ENCODE peak calls at places on chromosomes 11 and 22, in nine cellular contexts. K is body of pancreas, C is prostate gland, R is mesendoderm, G is BJ, I is AG04450, T is A549, J is astrocyte of the cerebellum, O is GM23338. W is an unnamed sample.

GRCh38 chr11:12845739-12846358 is 163.3 kb upstream of the RASSF10 start:
- DNase-seq in K (peak), C (peak), R (peak), G (no peak), I (peak), T (peak), J (no peak), O (peak), W (peak)

GRCh38 chr11:83006877-83007330 is 64.8 kb downstream of the RAB30 start:
- DNase-seq in K (peak), C (peak), R (no peak), G (no peak), I (no peak), T (no peak), J (no peak), O (no peak), W (peak)

GRCh38 chr22:26992556-26992955 is 335.2 kb downstream of the MIAT start:
- DNase-seq in K (no peak), C (no peak), R (no peak), G (no peak), I (no peak), T (no peak), J (no peak), O (no peak), W (no peak)

GRCh38 chr11:79249341-79249993 is 191.4 kb downstream of the TENM4 start:
- DNase-seq in K (no peak), C (no peak), R (no peak), G (no peak), I (no peak), T (peak), J (no peak), O (no peak), W (peak)

GRCh38 chr11:6403539-6403938 is 13.3 kb downstream of the SMPD1 start:
- DNase-seq in K (no peak), C (no peak), R (no peak), G (no peak), I (no peak), T (no peak), J (no peak), O (no peak), W (no peak)

GRCh38 chr11:67255353-67255752 is 10.9 kb upstream of the GRK2 start:
- DNase-seq in K (no peak), C (no peak), R (no peak), G (no peak), I (no peak), T (no peak), J (no peak), O (no peak), W (no peak)

GRCh38 chr22:25365491-25366261 is 146.2 kb downstream of the CRYBB2 start:
- DNase-seq in K (no peak), C (no peak), R (no peak), G (no peak), I (no peak), T (no peak), J (no peak), O (no peak), W (no peak)

GRCh38 chr11:15157181-15157580 is 42.5 kb downstream of the INSC start:
- DNase-seq in K (no peak), C (no peak), R (no peak), G (peak), I (no peak), T (no peak), J (peak), O (no peak), W (peak)

GRCh38 chr22:36285017-36285416 is 32.1 kb downstream of the APOL1 start:
- DNase-seq in K (no peak), C (no peak), R (no peak), G (no peak), I (no peak), T (no peak), J (no peak), O (no peak), W (no peak)

GRCh38 chr11:118078972-118079411 is 2.1 kb downstream of the TMPRSS4 start:
- DNase-seq in K (no peak), C (no peak), R (no peak), G (no peak), I (no peak), T (no peak), J (no peak), O (no peak), W (no peak)

GRCh38 chr11:16895306-16895705 is 118.9 kb downstream of the PLEKHA7 start:
- DNase-seq in K (no peak), C (no peak), R (no peak), G (no peak), I (no peak), T (no peak), J (no peak), O (no peak), W (no peak)

GRCh38 chr11:70915158-70915795 is 337.1 kb downstream of the SHANK2 start:
- DNase-seq in K (no peak), C (no peak), R (no peak), G (no peak), I (no peak), T (no peak), J (no peak), O (no peak), W (no peak)

GRCh38 chr11:100515087-100515486 is 172.0 kb upstream of the ARHGAP42 start:
- DNase-seq in K (no peak), C (no peak), R (peak), G (peak), I (peak), T (peak), J (peak), O (peak), W (peak)

GRCh38 chr11:64165482-64165841 is 451 bp downstream of the MACROD1 start:
- DNase-seq in K (peak), C (no peak), R (no peak), G (no peak), I (no peak), T (peak), J (no peak), O (no peak), W (no peak)

GRCh38 chr11:108788565-108789199 is 123.8 kb downstream of the DDX10 start:
- DNase-seq in K (no peak), C (no peak), R (peak), G (no peak), I (no peak), T (peak), J (peak), O (peak), W (peak)

GRCh38 chr22:44403930-44404329 is 91.2 kb upstream of the SHISAL1 start:
- DNase-seq in K (no peak), C (no peak), R (no peak), G (no peak), I (no peak), T (no peak), J (no peak), O (no peak), W (no peak)

GRCh38 chr11:3840870-3841425 is at the start of gene RHOG:
- DNase-seq in K (peak), C (peak), R (peak), G (no peak), I (peak), T (peak), J (no peak), O (peak), W (peak)

GRCh38 chr11:32152821-32153220 is 61.9 kb downstream of the RCN1 start:
- DNase-seq in K (no peak), C (no peak), R (no peak), G (no peak), I (no peak), T (no peak), J (no peak), O (no peak), W (no peak)

GRCh38 chr11:128772814-128773213 is 78.9 kb downstream of the FLI1 start:
- DNase-seq in K (peak), C (no peak), R (no peak), G (no peak), I (no peak), T (no peak), J (no peak), O (no peak), W (no peak)

GRCh38 chr11:3964056-3964455 is 108.6 kb downstream of the STIM1 start:
- DNase-seq in K (no peak), C (no peak), R (no peak), G (no peak), I (no peak), T (no peak), J (no peak), O (no peak), W (no peak)

GRCh38 chr22:32803020-32803758 is 1.7 kb downstream of the TIMP3 start:
- DNase-seq in K (no peak), C (no peak), R (peak), G (no peak), I (no peak), T (no peak), J (no peak), O (no peak), W (peak)

GRCh38 chr11:1478544-1478943 is 8.0 kb downstream of the MOB2 start:
- DNase-seq in K (no peak), C (no peak), R (no peak), G (no peak), I (no peak), T (no peak), J (no peak), O (no peak), W (no peak)

GRCh38 chr11:9568854-9569587 is 4.4 kb upstream of the WEE1 start:
- DNase-seq in K (peak), C (peak), R (peak), G (peak), I (peak), T (peak), J (peak), O (peak), W (peak)
- H3K4me3 ChIP-seq in K (no peak), C (peak), R (no peak), G (no peak), I (no peak), T (peak), J (no peak), O (peak), W (peak)

GRCh38 chr11:69040581-69041260 is 8.0 kb upstream of the TPCN2 start:
- DNase-seq in K (no peak), C (no peak), R (peak), G (peak), I (peak), T (no peak), J (peak), O (no peak), W (peak)

GRCh38 chr11:69041516-69041915 is 7.2 kb upstream of the TPCN2 start:
- DNase-seq in K (no peak), C (no peak), R (peak), G (no peak), I (no peak), T (no peak), J (no peak), O (no peak), W (peak)

GRCh38 chr11:69039501-69039900 is 9.2 kb upstream of the TPCN2 start:
- DNase-seq in K (no peak), C (no peak), R (peak), G (no peak), I (no peak), T (no peak), J (peak), O (no peak), W (peak)

GRCh38 chr11:69037074-69037473 is 11.7 kb upstream of the TPCN2 start:
- DNase-seq in K (no peak), C (no peak), R (no peak), G (no peak), I (no peak), T (no peak), J (no peak), O (no peak), W (no peak)

GRCh38 chr11:69040051-69040450 is 8.7 kb upstream of the TPCN2 start:
- DNase-seq in K (no peak), C (no peak), R (no peak), G (no peak), I (no peak), T (no peak), J (no peak), O (no peak), W (no peak)
- H3K4me3 ChIP-seq in K (no peak), C (no peak), R (no peak), G (no peak), I (no peak), T (no peak), J (peak), O (no peak), W (no peak)

GRCh38 chr11:65423516-65424199 is 1.1 kb downstream of the NEAT1 start:
- DNase-seq in K (peak), C (no peak), R (no peak), G (no peak), I (no peak), T (peak), J (no peak), O (no peak), W (peak)

GRCh38 chr11:65422633-65423515 is at the start of gene NEAT1:
- DNase-seq in K (peak), C (peak), R (peak), G (peak), I (no peak), T (peak), J (peak), O (peak), W (peak)

GRCh38 chr11:65425971-65426838 is 3.6 kb downstream of the NEAT1 start:
- DNase-seq in K (peak), C (no peak), R (no peak), G (no peak), I (no peak), T (peak), J (no peak), O (no peak), W (peak)

GRCh38 chr11:65425105-65425970 is 2.7 kb downstream of the NEAT1 start:
- DNase-seq in K (peak), C (no peak), R (peak), G (no peak), I (no peak), T (peak), J (no peak), O (peak), W (peak)

GRCh38 chr11:65424200-65425104 is 1.9 kb downstream of the NEAT1 start:
- DNase-seq in K (peak), C (no peak), R (no peak), G (no peak), I (no peak), T (peak), J (no peak), O (peak), W (peak)
- H3K4me3 ChIP-seq in K (peak), C (peak), R (peak), G (peak), I (peak), T (peak), J (peak), O (peak), W (peak)

GRCh38 chr22:40320687-40321086 is 25.6 kb upstream of the ADSL start:
- DNase-seq in K (no peak), C (no peak), R (no peak), G (no peak), I (no peak), T (no peak), J (no peak), O (no peak), W (no peak)
- H3K4me3 ChIP-seq in K (no peak), C (no peak), R (no peak), G (no peak), I (no peak), T (no peak), J (no peak), O (no peak), W (no peak)

GRCh38 chr11:44136176-44136945 is 40.9 kb downstream of the EXT2 start:
- DNase-seq in K (no peak), C (no peak), R (no peak), G (no peak), I (no peak), T (no peak), J (peak), O (no peak), W (no peak)

GRCh38 chr11:44140805-44141204 is 45.3 kb downstream of the EXT2 start:
- DNase-seq in K (no peak), C (no peak), R (no peak), G (no peak), I (no peak), T (no peak), J (no peak), O (no peak), W (no peak)

GRCh38 chr11:44139565-44140313 is 44.3 kb downstream of the EXT2 start:
- DNase-seq in K (no peak), C (no peak), R (no peak), G (no peak), I (no peak), T (no peak), J (no peak), O (no peak), W (peak)

GRCh38 chr11:44138286-44138685 is 42.8 kb downstream of the EXT2 start:
- DNase-seq in K (no peak), C (no peak), R (no peak), G (no peak), I (no peak), T (no peak), J (no peak), O (no peak), W (peak)

GRCh38 chr11:44138980-44139379 is 43.5 kb downstream of the EXT2 start:
- DNase-seq in K (no peak), C (no peak), R (no peak), G (no peak), I (no peak), T (no peak), J (no peak), O (no peak), W (peak)
- H3K4me3 ChIP-seq in K (no peak), C (no peak), R (no peak), G (no peak), I (no peak), T (no peak), J (no peak), O (no peak), W (no peak)

GRCh38 chr22:41923595-41924276 is 2.9 kb downstream of the TNFRSF13C start:
- DNase-seq in K (no peak), C (no peak), R (no peak), G (no peak), I (no peak), T (no peak), J (no peak), O (no peak), W (no peak)

GRCh38 chr22:41922940-41923594 is 3.5 kb downstream of the TNFRSF13C start:
- DNase-seq in K (no peak), C (no peak), R (no peak), G (no peak), I (no peak), T (no peak), J (no peak), O (no peak), W (no peak)

GRCh38 chr22:41927813-41928212 is 1.2 kb upstream of the TNFRSF13C start:
- DNase-seq in K (no peak), C (no peak), R (no peak), G (no peak), I (no peak), T (no peak), J (no peak), O (no peak), W (no peak)

GRCh38 chr22:41928416-41929157 is 2.0 kb upstream of the TNFRSF13C start:
- DNase-seq in K (no peak), C (no peak), R (no peak), G (no peak), I (no peak), T (no peak), J (no peak), O (peak), W (no peak)

DNA sequence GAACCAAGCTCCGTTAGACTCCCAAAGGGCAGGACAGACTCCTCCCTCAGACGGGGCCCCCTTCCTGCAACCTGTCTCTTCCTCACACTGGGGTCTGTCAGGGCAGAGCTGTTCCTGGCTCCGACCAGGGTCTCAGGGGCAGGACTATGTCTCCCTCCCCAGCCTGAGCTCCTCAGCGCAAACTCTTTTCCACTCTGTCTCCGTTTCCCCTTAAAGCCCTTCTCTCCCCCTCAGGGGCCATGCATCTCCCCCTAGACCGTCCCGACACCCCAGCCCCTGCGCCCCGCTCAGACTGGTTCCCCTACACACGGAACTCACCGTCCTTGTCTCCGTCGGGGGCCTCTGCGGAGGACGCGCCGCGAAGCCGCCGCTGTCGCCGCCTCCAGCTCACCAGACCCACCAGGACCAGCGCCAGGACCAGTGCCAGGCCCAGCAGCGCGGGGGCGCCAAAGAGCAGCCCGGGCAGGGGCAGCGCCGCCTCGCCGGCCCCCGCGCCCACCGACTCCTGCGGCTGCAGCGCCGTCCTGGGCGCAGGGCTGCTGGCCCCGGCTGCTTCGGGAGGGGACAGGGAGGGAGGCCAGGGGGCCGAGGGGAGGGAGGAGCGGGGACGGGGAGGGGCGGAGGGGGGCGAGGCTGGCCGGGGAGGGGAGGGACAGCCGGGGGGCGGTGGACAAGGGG is 684 bp downstream of the TNFRSF13C start:
- DNase-seq in K (peak), C (peak), R (peak), G (no peak), I (no peak), T (peak), J (no peak), O (peak), W (no peak)
- H3K4me3 ChIP-seq in K (no peak), C (peak), R (no peak), G (peak), I (peak), T (peak), J (peak), O (peak), W (no peak)

GRCh38 chr11:81647374-81647773 is 1086.3 kb downstream of the FAM181B start:
- DNase-seq in K (no peak), C (no peak), R (no peak), G (no peak), I (no peak), T (no peak), J (no peak), O (peak), W (no peak)
- H3K4me3 ChIP-seq in K (no peak), C (no peak), R (no peak), G (no peak), I (no peak), T (no peak), J (no peak), O (peak), W (no peak)

GRCh38 chr11:9982127-9982795 is 311.8 kb downstream of the SBF2 start:
- DNase-seq in K (no peak), C (no peak), R (no peak), G (no peak), I (no peak), T (peak), J (no peak), O (no peak), W (no peak)
- H3K4me3 ChIP-seq in K (no peak), C (no peak), R (no peak), G (no peak), I (no peak), T (peak), J (no peak), O (no peak), W (no peak)

DNA sequence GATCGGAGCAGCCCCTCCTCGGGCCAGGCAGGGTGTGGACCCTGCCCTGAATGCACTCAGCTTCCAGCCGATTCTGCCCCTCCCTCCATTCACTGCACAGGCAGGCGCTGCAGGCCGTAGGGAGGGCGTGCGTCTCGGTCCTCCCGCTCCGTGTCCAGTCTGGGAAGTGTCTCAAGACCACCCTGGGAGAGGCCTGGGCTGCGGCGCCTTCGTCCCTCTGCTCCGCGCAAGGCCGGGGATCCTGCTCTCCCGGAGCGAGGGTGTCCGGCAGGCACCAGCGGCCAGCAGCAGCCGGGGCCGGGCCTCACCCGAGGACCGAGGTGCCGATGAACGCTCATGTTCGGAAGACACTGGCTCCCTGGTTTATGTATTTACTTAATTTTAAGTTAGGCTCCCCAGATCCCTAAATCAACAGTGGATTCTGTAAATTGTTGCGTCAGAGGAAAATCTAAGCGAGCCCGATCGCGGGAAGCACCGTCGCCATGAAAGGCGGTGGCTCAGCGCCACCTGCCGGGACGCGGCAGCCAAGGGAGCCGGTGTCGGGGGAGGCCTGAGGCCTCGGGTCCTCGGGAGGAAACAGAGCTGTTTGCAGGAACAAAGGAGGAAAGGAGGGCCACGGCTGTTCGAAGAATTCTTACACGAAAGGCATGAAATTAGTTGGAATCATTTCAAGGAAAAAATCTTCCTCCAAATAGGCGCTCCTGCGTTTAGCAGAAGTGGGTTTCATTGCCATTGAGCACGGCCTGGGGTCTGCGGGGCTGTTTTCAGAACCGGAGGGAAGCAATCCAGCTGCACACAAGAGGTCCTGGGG is 195.3 kb downstream of the BRD1 start:
- DNase-seq in K (peak), C (peak), R (peak), G (peak), I (no peak), T (peak), J (peak), O (no peak), W (peak)
- H3K4me3 ChIP-seq in K (no peak), C (peak), R (peak), G (peak), I (peak), T (peak), J (peak), O (no peak), W (no peak)

GRCh38 chr22:50303515-50303847 is 4.0 kb downstream of the PLXNB2 start:
- DNase-seq in K (no peak), C (no peak), R (no peak), G (no peak), I (no peak), T (no peak), J (no peak), O (no peak), W (no peak)
- H3K4me3 ChIP-seq in K (no peak), C (peak), R (no peak), G (no peak), I (no peak), T (peak), J (peak), O (no peak), W (peak)